ENCODE peak calls at places on chromosomes 4 and X, in ten cellular contexts. H is NCI-H2029, I is type B pancreatic cell, F is caudate nucleus, G is memory B cell, W is fibroblast of pulmonary artery, Q is activated gamma-delta T cell treated with Interleukin-2 at 50 U/mL for 16 hours, J is heart left ventricle, Z is GM12891, A is heart right ventricle. P is an unnamed sample.

GRCh38 chr4:85873566-85873965 is 398.6 kb downstream of the ARHGAP24 start:
- DNase-seq in H (no peak), I (no peak), F (no peak), G (no peak), W (no peak), Q (no peak), J (no peak), Z (no peak), A (no peak), P (no peak)

GRCh38 chr4:187304131-187304530 is 580.5 kb upstream of the FAT1 start:
- DNase-seq in H (no peak), I (no peak), F (no peak), G (no peak), W (no peak), Q (no peak), J (no peak), Z (no peak), A (no peak), P (no peak)

GRCh38 chr4:2365054-2365912 is 53.2 kb downstream of the ZFYVE28 start:
- DNase-seq in H (no peak), I (no peak), F (no peak), G (no peak), W (no peak), Q (no peak), J (no peak), Z (no peak), A (no peak), P (no peak)

GRCh38 chr4:162675661-162676060 is 491.0 kb downstream of the NAF1 start:
- DNase-seq in H (no peak), I (no peak), F (no peak), G (no peak), W (no peak), Q (no peak), J (no peak), Z (no peak), A (no peak), P (no peak)

GRCh38 chrX:48737213-48737938 is 24.2 kb upstream of the GLOD5 start:
- DNase-seq in H (peak), I (peak), F (peak), G (peak), W (peak), Q (peak), J (peak), Z (peak), A (peak), P (peak)

GRCh38 chrX:148806145-148806868 is 305.9 kb downstream of the AFF2 start:
- DNase-seq in H (no peak), I (no peak), F (no peak), G (no peak), W (no peak), Q (no peak), J (no peak), Z (no peak), A (no peak), P (no peak)

GRCh38 chr4:92359481-92359880 is 55.7 kb downstream of the GRID2 start:
- DNase-seq in H (no peak), I (no peak), F (no peak), G (no peak), W (no peak), Q (no peak), J (no peak), Z (no peak), A (no peak), P (no peak)

GRCh38 chr4:165095291-165095690 is 17.4 kb downstream of the TMEM192 start:
- DNase-seq in H (no peak), I (no peak), F (no peak), G (no peak), W (no peak), Q (no peak), J (no peak), Z (no peak), A (no peak), P (no peak)

GRCh38 chrX:63275127-63275526 is 76.0 kb downstream of the SPIN4 start:
- DNase-seq in H (no peak), I (no peak), F (no peak), G (no peak), W (peak), Q (peak), J (peak), Z (no peak), A (no peak), P (no peak)

GRCh38 chr4:3254302-3255131 is 5.6 kb downstream of the MSANTD1 start:
- DNase-seq in H (no peak), I (peak), F (no peak), G (no peak), W (no peak), Q (peak), J (peak), Z (no peak), A (no peak), P (no peak)

GRCh38 chrX:109294097-109294815 is 187.6 kb downstream of the GUCY2F start:
- DNase-seq in H (no peak), I (no peak), F (no peak), G (no peak), W (peak), Q (no peak), J (no peak), Z (no peak), A (no peak), P (no peak)

GRCh38 chr4:186775867-186776266 is 52.2 kb upstream of the FAT1 start:
- DNase-seq in H (no peak), I (no peak), F (no peak), G (no peak), W (no peak), Q (no peak), J (no peak), Z (no peak), A (no peak), P (no peak)

GRCh38 chr4:7821245-7822165 is 118.2 kb downstream of the AFAP1 start:
- DNase-seq in H (no peak), I (no peak), F (no peak), G (no peak), W (no peak), Q (no peak), J (no peak), Z (no peak), A (no peak), P (no peak)

GRCh38 chrX:124462931-124463330 is 116.6 kb downstream of the SH2D1A start:
- DNase-seq in H (peak), I (no peak), F (no peak), G (no peak), W (no peak), Q (no peak), J (no peak), Z (no peak), A (no peak), P (no peak)

GRCh38 chrX:19382500-19383145 is 38.9 kb downstream of the PDHA1 start:
- DNase-seq in H (no peak), I (no peak), F (peak), G (peak), W (peak), Q (peak), J (peak), Z (no peak), A (peak), P (no peak)

GRCh38 chr4:183213996-183214395 is 106.1 kb downstream of the CLDN22 start:
- DNase-seq in H (no peak), I (no peak), F (no peak), G (no peak), W (no peak), Q (no peak), J (no peak), Z (no peak), A (no peak), P (no peak)

GRCh38 chr4:189802884-189803283 is 137.8 kb upstream of the FRG1 start:
- DNase-seq in H (no peak), I (no peak), F (no peak), G (no peak), W (no peak), Q (no peak), J (no peak), Z (no peak), A (no peak), P (no peak)

GRCh38 chrX:53356186-53356585 is 66.3 kb downstream of the SMC1A start:
- DNase-seq in H (no peak), I (no peak), F (no peak), G (peak), W (peak), Q (no peak), J (no peak), Z (no peak), A (no peak), P (no peak)

GRCh38 chr4:134189480-134189879 is 12.1 kb downstream of the PABPC4L start:
- DNase-seq in H (no peak), I (no peak), F (no peak), G (no peak), W (no peak), Q (no peak), J (no peak), Z (no peak), A (no peak), P (no peak)

GRCh38 chr4:77538144-77538543 is 67.5 kb upstream of the CXCL13 start:
- DNase-seq in H (peak), I (no peak), F (no peak), G (no peak), W (peak), Q (no peak), J (no peak), Z (no peak), A (no peak), P (no peak)

GRCh38 chrX:104972737-104973136 is 247.8 kb downstream of the TEX13A start:
- DNase-seq in H (no peak), I (no peak), F (no peak), G (no peak), W (no peak), Q (no peak), J (no peak), Z (no peak), A (no peak), P (no peak)

GRCh38 chr4:162787120-162787519 is 379.6 kb downstream of the NAF1 start:
- DNase-seq in H (no peak), I (no peak), F (no peak), G (no peak), W (no peak), Q (no peak), J (no peak), Z (no peak), A (no peak), P (no peak)